ENCODE peak calls at places on chromosomes 7 and 10, in five cellular contexts. L is fibroblast of lung, O is MCF 10A, J is uterus, Z is psoas muscle. M is an unnamed sample.

GRCh38 chr7:85125679-85126078 is 61.2 kb downstream of the SEMA3D start:
- DNase-seq in L (peak; percentile 35), O (no peak), J (no peak), Z (no peak), M (no peak)

GRCh38 chr7:28804990-28805389 is 153.1 kb downstream of the TRIL start:
- DNase-seq in L (peak; percentile 42), O (peak; percentile 84), J (no peak), Z (no peak), M (peak; percentile 59)

GRCh38 chr10:100913470-100913865 is 705 bp downstream of the SLF2 start:
- DNase-seq in L (no peak), O (no peak), J (no peak), Z (no peak), M (no peak)

GRCh38 chr10:130014734-130015695 is 50.9 kb upstream of the EBF3 start:
- DNase-seq in L (no peak), O (no peak), J (no peak), Z (no peak), M (no peak)

GRCh38 chr7:40622830-40623507 is 488.2 kb downstream of the SUGCT start:
- DNase-seq in L (no peak), O (no peak), J (no peak), Z (no peak), M (no peak)

GRCh38 chr10:99345350-99345749 is 16.2 kb downstream of the CNNM1 start:
- DNase-seq in L (peak; percentile 27), O (no peak), J (no peak), Z (no peak), M (no peak)

GRCh38 chr7:122850528-122850927 is 35.7 kb downstream of the CADPS2 start:
- DNase-seq in L (no peak), O (no peak), J (no peak), Z (no peak), M (no peak)

GRCh38 chr7:154832557-154833138 is 170.3 kb downstream of the PAXIP1 start:
- DNase-seq in L (no peak), O (peak; percentile 9), J (no peak), Z (no peak), M (no peak)

GRCh38 chr10:1600861-1601260 is 136.5 kb downstream of the ADARB2 start:
- DNase-seq in L (no peak), O (peak; percentile 81), J (no peak), Z (no peak), M (no peak)

GRCh38 chr7:28988818-28989595 is 30.9 kb upstream of the TRIL start:
- DNase-seq in L (peak; percentile 96), O (peak; percentile 99), J (peak; percentile 62), Z (peak; percentile 78), M (peak; percentile 77)

GRCh38 chr7:1019255-1019785 is 25.0 kb upstream of the GPR146 start:
- DNase-seq in L (no peak), O (no peak), J (no peak), Z (peak; percentile 2), M (no peak)

GRCh38 chr7:130365093-130365492 is 15.2 kb upstream of the CPA1 start:
- DNase-seq in L (no peak), O (no peak), J (no peak), Z (no peak), M (no peak)

GRCh38 chr10:86938260-86938659 is 19.2 kb downstream of the MMRN2 start:
- DNase-seq in L (no peak), O (no peak), J (no peak), Z (no peak), M (no peak)

GRCh38 chr10:106609867-106610266 is 554.6 kb downstream of the SORCS1 start:
- DNase-seq in L (no peak), O (peak; percentile 40), J (no peak), Z (no peak), M (no peak)

GRCh38 chr7:147519062-147519461 is 1071.5 kb upstream of the C7orf33 start:
- DNase-seq in L (peak; percentile 8), O (no peak), J (no peak), Z (no peak), M (peak; percentile 27)

GRCh38 chr7:31102973-31103850 is 51.1 kb downstream of the ADCYAP1R1 start:
- DNase-seq in L (no peak), O (no peak), J (no peak), Z (no peak), M (no peak)

GRCh38 chr7:149865437-149865836 is 8.3 kb upstream of the ATP6V0E2 start:
- DNase-seq in L (no peak), O (no peak), J (no peak), Z (no peak), M (no peak)

GRCh38 chr10:100814751-100815474 is 69.5 kb downstream of the PAX2 start:
- DNase-seq in L (no peak), O (no peak), J (no peak), Z (no peak), M (no peak)

GRCh38 chr10:24513155-24513554 is 210.5 kb downstream of the ARHGAP21 start:
- DNase-seq in L (peak; percentile 54), O (peak; percentile 42), J (no peak), Z (no peak), M (peak; percentile 15)

GRCh38 chr7:30595461-30596042 is 874 bp downstream of the GARS1 start:
- DNase-seq in L (no peak), O (peak; percentile 21), J (no peak), Z (no peak), M (no peak)

GRCh38 chr10:94314913-94315545 is 47.7 kb downstream of the NOC3L start:
- DNase-seq in L (peak; percentile 70), O (no peak), J (no peak), Z (no peak), M (peak; percentile 39)

GRCh38 chr10:90652519-90652918 is 205.3 kb downstream of the HTR7 start:
- DNase-seq in L (peak; percentile 56), O (peak; percentile 49), J (no peak), Z (no peak), M (peak; percentile 56)

GRCh38 chr10:125190414-125190813 is 30.1 kb upstream of the CTBP2 start:
- DNase-seq in L (no peak), O (no peak), J (no peak), Z (no peak), M (no peak)

GRCh38 chr7:105764506-105764905 is 111.9 kb downstream of the ATXN7L1 start:
- DNase-seq in L (no peak), O (no peak), J (no peak), Z (no peak), M (no peak)

GRCh38 chr10:104622598-104623209 is 18.4 kb upstream of the SORCS3 start:
- DNase-seq in L (no peak), O (peak; percentile 67), J (no peak), Z (no peak), M (peak; percentile 5)

GRCh38 chr10:53786236-53786635 is 1013.7 kb upstream of the MBL2 start:
- DNase-seq in L (no peak), O (peak; percentile 14), J (no peak), Z (no peak), M (no peak)

GRCh38 chr7:23863209-23863798 is 153.3 kb downstream of the STK31 start:
- DNase-seq in L (peak; percentile 74), O (peak; percentile 50), J (no peak), Z (no peak), M (peak; percentile 29)

GRCh38 chr7:156558198-156558597 is 82.4 kb upstream of the RNF32 start:
- DNase-seq in L (peak; percentile 21), O (peak; percentile 70), J (no peak), Z (no peak), M (peak; percentile 29)

GRCh38 chr7:55016061-55016745 is 2.6 kb upstream of the EGFR start:
- DNase-seq in L (peak; percentile 38), O (no peak), J (no peak), Z (no peak), M (no peak)

GRCh38 chr7:54615545-54615944 is 73.4 kb downstream of the VSTM2A start:
- DNase-seq in L (no peak), O (peak; percentile 70), J (no peak), Z (no peak), M (no peak)

GRCh38 chr10:133163889-133164815 is 4.1 kb downstream of the KNDC1 start:
- DNase-seq in L (no peak), O (no peak), J (no peak), Z (no peak), M (no peak)

DNA sequence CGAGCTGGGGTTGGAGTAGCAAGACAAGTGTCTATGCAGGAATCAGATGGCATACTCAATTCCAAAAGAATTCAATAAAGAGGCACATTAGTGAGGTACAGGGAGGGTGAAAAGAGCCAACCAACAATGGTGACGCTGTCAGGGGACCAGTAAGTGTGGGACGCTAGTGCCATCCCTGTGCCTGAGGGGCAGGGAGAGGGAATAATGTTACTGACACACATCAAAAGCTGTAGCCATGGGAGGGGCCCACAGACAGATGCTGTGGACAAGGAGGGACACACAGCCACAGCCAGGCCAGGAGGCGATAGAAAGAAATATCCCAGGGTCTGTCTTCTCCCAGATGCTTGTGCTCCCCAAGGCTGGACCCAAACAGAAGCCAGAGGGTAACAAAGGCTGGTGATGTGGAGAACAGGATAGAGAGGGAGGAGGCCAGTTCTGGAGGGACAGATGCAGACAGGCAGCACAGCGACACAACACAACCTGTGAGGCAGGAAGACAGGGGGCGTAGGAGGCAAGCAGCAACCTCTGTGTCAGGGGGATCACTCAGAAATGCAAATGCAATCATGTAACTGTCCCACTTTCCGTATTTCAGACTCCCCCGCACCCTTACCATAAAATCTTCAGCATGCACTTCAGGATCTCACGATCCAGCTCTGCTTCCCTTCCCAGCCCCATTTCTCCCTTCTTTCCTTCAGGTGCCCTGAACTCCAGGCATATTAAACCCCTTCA is 240.5 kb upstream of the FZD8 start:
- DNase-seq in L (no peak), O (no peak), J (no peak), Z (no peak), M (no peak)
- TF ChIP-seq CTCF in L (no peak), O (no peak), J (no peak), Z (no peak), M (no peak)

DNA sequence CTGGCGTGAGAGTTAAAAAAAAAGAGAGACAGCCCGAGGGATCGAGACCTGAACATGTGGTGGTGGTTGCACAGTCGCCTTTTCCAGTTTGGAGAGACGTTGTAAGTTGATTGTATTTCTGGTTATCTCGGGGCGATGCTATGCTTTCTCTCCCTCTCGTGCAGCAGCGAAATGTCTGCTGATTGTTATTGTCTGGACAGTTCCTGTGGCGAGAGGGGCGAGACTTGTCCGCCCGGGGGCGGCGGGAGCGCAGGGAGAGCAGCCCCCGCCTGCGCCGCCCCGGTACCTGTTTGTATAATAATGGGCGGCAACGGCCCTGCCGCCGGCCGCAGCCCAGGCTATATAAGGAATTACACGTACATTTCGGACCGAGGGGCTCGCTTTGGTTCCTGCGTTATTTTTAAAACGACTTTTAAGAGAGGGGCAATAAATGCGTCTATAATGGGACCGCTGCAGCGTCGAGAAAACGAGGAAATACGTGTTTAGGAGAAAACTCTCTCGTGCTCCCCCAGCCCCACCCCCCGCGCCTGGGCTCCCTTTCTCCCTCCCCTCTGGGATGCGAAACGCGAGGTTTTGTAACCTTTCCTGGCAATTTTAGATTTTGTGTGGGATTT is 1.7 kb downstream of the ZEB1 start:
- DNase-seq in L (peak; percentile 55), O (peak; percentile 45), J (peak; percentile 64), Z (peak; percentile 66), M (peak; percentile 17)
- TF ChIP-seq CTCF in L (no peak), O (peak; percentile 6), J (no peak), Z (peak; percentile 7), M (no peak)

DNA sequence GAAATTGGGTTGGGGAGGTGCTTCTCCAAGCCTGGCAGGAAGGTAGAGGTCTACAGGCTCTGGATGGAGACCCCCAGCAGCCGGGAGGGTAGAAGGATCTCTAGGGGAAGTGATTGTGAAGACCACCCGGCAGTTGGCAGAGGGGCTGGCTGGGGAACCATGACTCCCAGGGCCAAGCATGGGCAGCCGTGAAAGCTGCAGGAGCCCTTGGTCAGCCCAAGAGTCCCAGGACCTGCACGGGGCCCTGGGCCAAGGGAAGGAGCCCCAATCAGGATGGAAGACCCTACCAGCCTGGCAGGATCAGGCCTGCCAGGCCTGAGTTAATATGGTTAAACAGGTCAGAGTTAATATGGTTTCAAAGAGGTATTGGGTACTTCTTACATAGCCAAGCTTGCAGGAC is 126.3 kb upstream of the NANOS1 start:
- DNase-seq in L (no peak), O (no peak), J (no peak), Z (no peak), M (no peak)
- TF ChIP-seq CTCF in L (no peak), O (no peak), J (no peak), Z (no peak), M (no peak)

GRCh38 chr10:63866747-63867140 is 345.5 kb downstream of the REEP3 start:
- DNase-seq in L (peak; percentile 23), O (peak; percentile 50), J (no peak), Z (no peak), M (no peak)
- TF ChIP-seq CTCF in L (peak; percentile 8), O (peak; percentile 34), J (no peak), Z (no peak), M (no peak)

M was measured in brain microvascular endothelial cell.